ENCODE peak calls at places on chromosome 15, in four cellular contexts. One of them, this sample, is unnamed.

GRCh38 chr15:79049416-79049815 is 41.2 kb downstream of the RASGRF1 start:
- DNase-seq in SK-N-SH: no peak
- DNase-seq in HepG2: no peak
- DNase-seq in K562: no peak
- DNase-seq in this sample: no peak

GRCh38 chr15:23436421-23436820 is 10.6 kb downstream of the GOLGA6L2 start:
- DNase-seq in SK-N-SH: no peak
- DNase-seq in HepG2: no peak
- DNase-seq in K562: no peak
- DNase-seq in this sample: no peak

GRCh38 chr15:60217161-60217560 is 180.6 kb downstream of the ANXA2 start:
- DNase-seq in SK-N-SH: no peak
- DNase-seq in HepG2: no peak
- DNase-seq in K562: no peak
- DNase-seq in this sample: no peak

GRCh38 chr15:41806291-41807181 is 21.4 kb upstream of the JMJD7 start:
- DNase-seq in SK-N-SH: no peak
- DNase-seq in HepG2: peak; percentile 34
- DNase-seq in K562: no peak
- DNase-seq in this sample: peak; percentile 24

GRCh38 chr15:90603893-90604292 is 74.2 kb downstream of the CRTC3 start:
- DNase-seq in SK-N-SH: no peak
- DNase-seq in HepG2: no peak
- DNase-seq in K562: no peak
- DNase-seq in this sample: no peak

GRCh38 chr15:93415576-93415975 is 326.6 kb upstream of the RGMA start:
- DNase-seq in SK-N-SH: no peak
- DNase-seq in HepG2: no peak
- DNase-seq in K562: no peak
- DNase-seq in this sample: no peak

GRCh38 chr15:27234593-27234992 is 263.6 kb downstream of the GABRG3 start:
- DNase-seq in SK-N-SH: peak; percentile 31
- DNase-seq in HepG2: no peak
- DNase-seq in K562: no peak
- DNase-seq in this sample: no peak

GRCh38 chr15:69857686-69858391 is 239.9 kb downstream of the TLE3 start:
- DNase-seq in SK-N-SH: no peak
- DNase-seq in HepG2: no peak
- DNase-seq in K562: no peak
- DNase-seq in this sample: no peak

GRCh38 chr15:57534279-57534678 is 57.4 kb upstream of the MYZAP start:
- DNase-seq in SK-N-SH: no peak
- DNase-seq in HepG2: no peak
- DNase-seq in K562: no peak
- DNase-seq in this sample: no peak

GRCh38 chr15:99180287-99180962 is 69.0 kb downstream of the TTC23 start:
- DNase-seq in SK-N-SH: no peak
- DNase-seq in HepG2: peak; percentile 83
- DNase-seq in K562: no peak
- DNase-seq in this sample: no peak

GRCh38 chr15:63088532-63089245 is 33.0 kb upstream of the LACTB start:
- DNase-seq in SK-N-SH: no peak
- DNase-seq in HepG2: no peak
- DNase-seq in K562: no peak
- DNase-seq in this sample: no peak

GRCh38 chr15:31396881-31397560 is 70.4 kb downstream of the KLF13 start:
- DNase-seq in SK-N-SH: peak; percentile 82
- DNase-seq in HepG2: peak; percentile 40
- DNase-seq in K562: peak; percentile 80
- DNase-seq in this sample: peak; percentile 66

GRCh38 chr15:70337292-70338186 is 239.8 kb upstream of the TLE3 start:
- DNase-seq in SK-N-SH: no peak
- DNase-seq in HepG2: no peak
- DNase-seq in K562: no peak
- DNase-seq in this sample: no peak

GRCh38 chr15:40420071-40420713 is 14.6 kb downstream of the IVD start:
- DNase-seq in SK-N-SH: no peak
- DNase-seq in HepG2: no peak
- DNase-seq in K562: no peak
- DNase-seq in this sample: no peak

GRCh38 chr15:67550522-67550921 is 8.0 kb downstream of the MAP2K5 start:
- DNase-seq in SK-N-SH: no peak
- DNase-seq in HepG2: no peak
- DNase-seq in K562: peak; percentile 73
- DNase-seq in this sample: no peak

GRCh38 chr15:69305204-69305931 is 6.7 kb downstream of the PAQR5 start:
- DNase-seq in SK-N-SH: no peak
- DNase-seq in HepG2: peak; percentile 52
- DNase-seq in K562: peak; percentile 66
- DNase-seq in this sample: peak; percentile 74

GRCh38 chr15:97525809-97526208 is 434.7 kb upstream of the ARRDC4 start:
- DNase-seq in SK-N-SH: no peak
- DNase-seq in HepG2: no peak
- DNase-seq in K562: no peak
- DNase-seq in this sample: no peak

DNA sequence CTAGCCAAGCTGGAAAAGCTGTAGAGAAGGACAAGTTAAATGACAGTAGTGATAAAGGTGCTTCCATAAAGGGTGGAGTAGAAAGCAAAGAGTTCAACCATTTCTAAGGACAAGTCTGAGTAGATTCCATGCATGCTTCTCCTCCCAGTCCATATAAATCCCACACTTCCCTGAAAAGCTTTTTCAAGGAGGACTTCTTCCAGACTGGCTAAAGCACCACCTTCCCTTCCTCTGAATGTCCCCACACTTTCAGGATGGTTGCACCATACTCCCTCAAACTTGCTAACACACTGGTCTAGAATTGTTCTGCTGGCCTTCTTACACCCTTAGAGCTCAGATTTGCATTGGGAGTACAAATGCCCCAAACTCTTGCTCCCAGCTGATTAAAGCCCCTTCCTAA is 40.9 kb downstream of the FBN1 start:
- DNase-seq in SK-N-SH: no peak
- DNase-seq in HepG2: no peak
- DNase-seq in K562: no peak
- DNase-seq in this sample: no peak
- TF ChIP-seq ELF1 in SK-N-SH: no peak
- TF ChIP-seq ELF1 in HepG2: no peak
- TF ChIP-seq ELF1 in K562: no peak
- TF ChIP-seq ELF1 in this sample: no peak

GRCh38 chr15:33022629-33023028 is 171.9 kb downstream of the FMN1 start:
- DNase-seq in SK-N-SH: peak; percentile 44
- DNase-seq in HepG2: no peak
- DNase-seq in K562: no peak
- DNase-seq in this sample: no peak
- TF ChIP-seq ELF1 in SK-N-SH: no peak
- TF ChIP-seq ELF1 in HepG2: no peak
- TF ChIP-seq ELF1 in K562: no peak
- TF ChIP-seq ELF1 in this sample: no peak

GRCh38 chr15:72216079-72216478 is 14.9 kb downstream of the PKM start:
- DNase-seq in SK-N-SH: no peak
- DNase-seq in HepG2: no peak
- DNase-seq in K562: no peak
- DNase-seq in this sample: no peak

GRCh38 chr15:72217216-72217615 is 13.8 kb downstream of the PKM start:
- DNase-seq in SK-N-SH: no peak
- DNase-seq in HepG2: no peak
- DNase-seq in K562: no peak
- DNase-seq in this sample: no peak

GRCh38 chr15:72222433-72222832 is 8.6 kb downstream of the PKM start:
- DNase-seq in SK-N-SH: no peak
- DNase-seq in HepG2: no peak
- DNase-seq in K562: no peak
- DNase-seq in this sample: no peak

DNA sequence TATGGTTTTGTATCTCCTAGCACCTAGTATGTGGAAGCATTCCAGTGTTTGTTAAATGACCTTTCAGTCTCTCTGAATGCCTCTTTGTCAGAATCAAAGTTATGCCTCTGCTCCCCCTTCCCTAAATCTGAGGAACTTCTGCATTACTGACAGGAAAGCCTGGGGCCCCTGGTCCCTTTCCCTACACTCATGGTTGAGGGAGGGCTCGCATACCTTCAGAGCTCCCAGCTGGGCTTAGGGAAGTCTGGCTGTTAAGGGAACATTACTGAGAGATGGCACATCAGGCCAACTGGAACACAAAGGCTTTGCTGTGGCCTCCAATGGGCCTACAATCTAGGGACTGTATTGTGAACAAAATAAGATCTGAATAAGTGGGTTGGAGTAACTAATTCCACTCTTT is 10.3 kb downstream of the PKM start:
- DNase-seq in SK-N-SH: no peak
- DNase-seq in HepG2: no peak
- DNase-seq in K562: no peak
- DNase-seq in this sample: no peak
- TF ChIP-seq ELF1 in SK-N-SH: no peak
- TF ChIP-seq ELF1 in HepG2: no peak
- TF ChIP-seq ELF1 in K562: no peak
- TF ChIP-seq ELF1 in this sample: no peak

DNA sequence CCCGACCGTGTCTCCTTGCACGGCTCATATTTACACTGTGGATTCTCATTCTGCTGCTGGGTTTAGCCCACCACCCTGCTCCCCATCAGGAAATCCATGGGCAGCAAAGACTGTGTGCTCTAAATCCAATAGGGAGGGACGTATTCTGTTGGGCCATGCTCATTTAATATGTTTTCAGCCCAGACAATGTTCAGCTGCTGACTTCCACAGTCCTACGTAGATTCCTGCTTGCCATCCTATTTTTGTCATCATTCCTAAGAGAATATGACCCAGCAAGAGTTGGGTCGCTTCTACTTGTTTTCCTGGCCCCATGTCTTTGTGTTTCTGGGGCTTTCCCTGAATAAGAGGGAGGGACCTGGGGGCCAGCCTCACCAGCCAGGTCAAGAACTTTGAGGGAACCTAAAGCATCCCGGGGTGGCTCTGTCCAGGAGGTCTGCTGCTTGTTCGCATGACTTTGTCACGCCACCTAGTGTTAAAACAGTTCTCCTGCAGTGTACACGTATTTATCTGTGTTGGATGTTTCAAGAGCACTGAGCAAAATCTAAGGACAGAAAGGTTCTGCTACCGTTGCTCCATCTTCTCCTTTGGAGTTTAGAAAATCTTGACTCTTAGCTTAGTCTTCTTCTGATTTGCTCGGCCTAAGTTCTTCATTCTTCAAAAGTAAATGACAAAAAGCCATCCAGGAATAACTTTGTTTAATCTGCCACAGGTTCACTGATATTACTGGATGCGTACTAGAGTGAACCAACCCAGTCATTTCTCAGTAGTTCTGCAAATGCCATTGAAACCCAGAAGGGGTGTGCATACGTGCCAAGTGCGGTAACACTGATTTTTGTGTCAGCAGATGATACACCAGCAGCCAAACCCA is 79.8 kb upstream of the NR2E3 start:
- DNase-seq in SK-N-SH: peak; percentile 71
- DNase-seq in HepG2: peak; percentile 50
- DNase-seq in K562: peak; percentile 57
- DNase-seq in this sample: peak; percentile 43
- TF ChIP-seq ELF1 in SK-N-SH: no peak
- TF ChIP-seq ELF1 in HepG2: no peak
- TF ChIP-seq ELF1 in K562: no peak
- TF ChIP-seq ELF1 in this sample: no peak

DNA sequence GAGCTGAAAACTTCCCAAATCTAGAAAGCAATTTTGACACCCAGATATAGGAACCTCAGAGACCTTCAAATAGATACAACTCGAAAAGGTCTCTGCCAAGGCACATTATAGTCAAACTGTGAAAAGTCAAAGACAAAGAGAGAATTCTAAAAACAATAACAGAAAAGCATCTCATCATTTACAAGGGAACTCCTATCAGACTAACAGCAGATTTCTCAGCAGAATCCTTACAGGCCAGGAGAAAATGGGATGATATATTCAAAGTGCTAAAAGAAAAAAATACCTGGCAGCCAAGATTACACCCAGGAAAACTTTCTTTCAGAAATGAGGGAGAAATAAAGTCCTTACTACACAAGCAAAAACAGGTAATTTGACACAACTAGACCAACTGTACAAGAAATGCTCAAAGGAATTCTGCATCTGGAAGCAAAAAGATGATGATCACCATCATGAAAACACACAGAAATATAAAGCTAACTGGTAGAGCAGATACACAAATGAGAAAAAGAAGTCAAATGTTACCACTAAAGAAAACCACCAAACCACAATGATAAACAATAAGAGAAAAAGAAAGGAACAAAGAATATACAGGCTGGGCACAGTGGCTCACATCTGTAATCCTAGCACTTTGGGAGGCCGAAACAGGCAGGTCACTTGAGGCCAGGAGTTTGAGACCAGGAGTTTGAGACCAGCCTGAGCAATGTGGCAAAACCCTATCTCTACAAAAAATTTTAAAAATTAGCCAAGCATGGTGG is 50.4 kb downstream of the ADAM10 start:
- DNase-seq in SK-N-SH: no peak
- DNase-seq in HepG2: no peak
- DNase-seq in K562: no peak
- DNase-seq in this sample: no peak
- TF ChIP-seq ELF1 in SK-N-SH: no peak
- TF ChIP-seq ELF1 in HepG2: no peak
- TF ChIP-seq ELF1 in K562: no peak
- TF ChIP-seq ELF1 in this sample: no peak

This sample was measured in HCT116.